ENCODE peak calls at places on chromosomes 13 and 19, in seven cellular contexts. F, S, M, K, G, Z and B are unnamed samples.
A peak's percentile ranks its signal among the peaks of the same experiment; 100 is the strongest.

GRCh38 chr19:19064811-19065745 is 1.3 kb downstream of the SLC25A42 start:
- DNase-seq in F (peak; percentile 28), S (peak; percentile 58), M (peak; percentile 65), K (no peak), G (no peak), Z (peak; percentile 42), B (no peak)

GRCh38 chr19:13526552-13526951 is 20.3 kb upstream of the CACNA1A start:
- DNase-seq in F (peak; percentile 28), S (peak; percentile 52), M (peak; percentile 57), K (no peak), G (peak; percentile 43), Z (no peak), B (no peak)

GRCh38 chr19:7153008-7153407 is 83.5 kb downstream of the ZNF557 start:
- DNase-seq in F (no peak), S (no peak), M (no peak), K (no peak), G (no peak), Z (no peak), B (peak; percentile 14)

GRCh38 chr19:30444253-30444671 is 72.1 kb downstream of the ZNF536 start:
- DNase-seq in F (no peak), S (no peak), M (no peak), K (no peak), G (no peak), Z (no peak), B (no peak)

GRCh38 chr13:29679357-29680050 is 84.0 kb upstream of the SLC7A1 start:
- DNase-seq in F (no peak), S (no peak), M (no peak), K (no peak), G (no peak), Z (peak; percentile 58), B (peak; percentile 21)

GRCh38 chr19:1240925-1241324 is 626 bp upstream of the ATP5F1D start:
- DNase-seq in F (no peak), S (no peak), M (no peak), K (no peak), G (no peak), Z (no peak), B (no peak)

GRCh38 chr13:50731400-50731799 is 112.1 kb downstream of the DLEU7 start:
- DNase-seq in F (no peak), S (no peak), M (no peak), K (no peak), G (peak; percentile 4), Z (no peak), B (no peak)

GRCh38 chr19:37905936-37906867 is at the start of gene WDR87:
- DNase-seq in F (no peak), S (peak; percentile 46), M (peak; percentile 56), K (no peak), G (peak; percentile 73), Z (peak; percentile 64), B (no peak)

GRCh38 chr19:57103573-57104277 is 16.1 kb upstream of the USP29 start:
- DNase-seq in F (peak; percentile 19), S (peak; percentile 67), M (peak; percentile 74), K (peak; percentile 41), G (no peak), Z (peak; percentile 60), B (peak; percentile 46)